ENCODE peak calls at places on chromosomes 1 and 21, in eight cellular contexts. One of them, this sample, is unnamed.

GRCh38 chr1:66380452-66381212 is 153.3 kb upstream of the SGIP1 start:
- DNase-seq in EH: peak
- DNase-seq in psoas muscle: no peak
- DNase-seq in T-helper 2 cell: peak
- DNase-seq in substantia nigra: no peak
- DNase-seq in adrenal gland: no peak
- DNase-seq in fibroblast of pulmonary artery: no peak
- DNase-seq in AML-193: no peak
- DNase-seq in this sample: no peak

GRCh38 chr1:218823291-218823900 is 350.3 kb upstream of the LYPLAL1 start:
- DNase-seq in psoas muscle: no peak
- DNase-seq in AML-193: no peak
- DNase-seq in EH: peak
- DNase-seq in T-helper 2 cell: no peak
- DNase-seq in substantia nigra: no peak
- DNase-seq in fibroblast of pulmonary artery: peak
- DNase-seq in adrenal gland: no peak
- DNase-seq in this sample: no peak

GRCh38 chr1:112674986-112675727 is 698 bp downstream of the MOV10 start:
- DNase-seq in EH: peak
- DNase-seq in fibroblast of pulmonary artery: peak
- DNase-seq in AML-193: no peak
- DNase-seq in adrenal gland: peak
- DNase-seq in psoas muscle: peak
- DNase-seq in T-helper 2 cell: peak
- DNase-seq in substantia nigra: peak
- DNase-seq in this sample: peak

GRCh38 chr1:233665575-233666270 is 51.8 kb downstream of the KCNK1 start:
- DNase-seq in psoas muscle: no peak
- DNase-seq in substantia nigra: no peak
- DNase-seq in EH: no peak
- DNase-seq in adrenal gland: no peak
- DNase-seq in AML-193: no peak
- DNase-seq in T-helper 2 cell: no peak
- DNase-seq in fibroblast of pulmonary artery: no peak
- DNase-seq in this sample: no peak

GRCh38 chr1:60281360-60281932 is 207.9 kb upstream of the C1orf87 start:
- DNase-seq in fibroblast of pulmonary artery: peak
- DNase-seq in psoas muscle: peak
- DNase-seq in adrenal gland: peak
- DNase-seq in AML-193: peak
- DNase-seq in EH: peak
- DNase-seq in T-helper 2 cell: peak
- DNase-seq in substantia nigra: peak
- DNase-seq in this sample: no peak

GRCh38 chr21:26888931-26889330 is 43.7 kb upstream of the ADAMTS1 start:
- DNase-seq in AML-193: no peak
- DNase-seq in substantia nigra: no peak
- DNase-seq in EH: no peak
- DNase-seq in T-helper 2 cell: no peak
- DNase-seq in fibroblast of pulmonary artery: no peak
- DNase-seq in psoas muscle: no peak
- DNase-seq in adrenal gland: no peak
- DNase-seq in this sample: no peak

GRCh38 chr1:183416850-183417690 is 1.1 kb downstream of the NMNAT2 start:
- DNase-seq in EH: peak
- DNase-seq in AML-193: no peak
- DNase-seq in fibroblast of pulmonary artery: peak
- DNase-seq in substantia nigra: peak
- DNase-seq in adrenal gland: peak
- DNase-seq in psoas muscle: peak
- DNase-seq in T-helper 2 cell: peak
- DNase-seq in this sample: peak

GRCh38 chr1:247007511-247008405 is at the start of gene ZNF695:
- DNase-seq in fibroblast of pulmonary artery: peak
- DNase-seq in EH: peak
- DNase-seq in psoas muscle: peak
- DNase-seq in T-helper 2 cell: peak
- DNase-seq in AML-193: peak
- DNase-seq in substantia nigra: peak
- DNase-seq in adrenal gland: peak
- DNase-seq in this sample: no peak

GRCh38 chr1:31731049-31731565 is 27.3 kb upstream of the COL16A1 start:
- DNase-seq in psoas muscle: no peak
- DNase-seq in T-helper 2 cell: no peak
- DNase-seq in substantia nigra: no peak
- DNase-seq in fibroblast of pulmonary artery: no peak
- DNase-seq in adrenal gland: no peak
- DNase-seq in EH: no peak
- DNase-seq in AML-193: no peak
- DNase-seq in this sample: no peak

GRCh38 chr1:192201303-192201702 is 43.0 kb downstream of the RGS18 start:
- DNase-seq in fibroblast of pulmonary artery: no peak
- DNase-seq in adrenal gland: no peak
- DNase-seq in EH: no peak
- DNase-seq in AML-193: no peak
- DNase-seq in T-helper 2 cell: no peak
- DNase-seq in psoas muscle: no peak
- DNase-seq in substantia nigra: no peak
- DNase-seq in this sample: no peak

GRCh38 chr1:78231477-78231876 is 185.7 kb downstream of the GIPC2 start:
- DNase-seq in AML-193: no peak
- DNase-seq in adrenal gland: no peak
- DNase-seq in EH: no peak
- DNase-seq in psoas muscle: no peak
- DNase-seq in substantia nigra: no peak
- DNase-seq in fibroblast of pulmonary artery: no peak
- DNase-seq in T-helper 2 cell: no peak
- DNase-seq in this sample: no peak

GRCh38 chr1:109739738-109740614 is 862 bp downstream of the GSTM3 start:
- DNase-seq in psoas muscle: peak
- DNase-seq in fibroblast of pulmonary artery: peak
- DNase-seq in AML-193: no peak
- DNase-seq in substantia nigra: peak
- DNase-seq in EH: peak
- DNase-seq in T-helper 2 cell: peak
- DNase-seq in adrenal gland: peak
- DNase-seq in this sample: peak

GRCh38 chr1:41802532-41803501 is 115.9 kb downstream of the HIVEP3 start:
- DNase-seq in fibroblast of pulmonary artery: no peak
- DNase-seq in AML-193: peak
- DNase-seq in EH: peak
- DNase-seq in substantia nigra: peak
- DNase-seq in psoas muscle: peak
- DNase-seq in T-helper 2 cell: peak
- DNase-seq in adrenal gland: peak
- DNase-seq in this sample: no peak

GRCh38 chr1:178371999-178372398 is 124.8 kb downstream of the CLEC20A start:
- DNase-seq in AML-193: no peak
- DNase-seq in T-helper 2 cell: no peak
- DNase-seq in substantia nigra: no peak
- DNase-seq in psoas muscle: no peak
- DNase-seq in fibroblast of pulmonary artery: no peak
- DNase-seq in EH: no peak
- DNase-seq in adrenal gland: peak
- DNase-seq in this sample: no peak

GRCh38 chr1:184289825-184290550 is 96.8 kb upstream of the C1orf21 start:
- DNase-seq in substantia nigra: no peak
- DNase-seq in adrenal gland: no peak
- DNase-seq in psoas muscle: no peak
- DNase-seq in T-helper 2 cell: peak
- DNase-seq in fibroblast of pulmonary artery: no peak
- DNase-seq in EH: no peak
- DNase-seq in AML-193: no peak
- DNase-seq in this sample: no peak

GRCh38 chr1:6795203-6795602 is 9.9 kb downstream of the CAMTA1 start:
- DNase-seq in AML-193: no peak
- DNase-seq in EH: no peak
- DNase-seq in adrenal gland: no peak
- DNase-seq in T-helper 2 cell: no peak
- DNase-seq in fibroblast of pulmonary artery: no peak
- DNase-seq in substantia nigra: no peak
- DNase-seq in psoas muscle: no peak
- DNase-seq in this sample: no peak

GRCh38 chr1:6743189-6744101 is 41.8 kb upstream of the CAMTA1 start:
- DNase-seq in fibroblast of pulmonary artery: peak
- DNase-seq in T-helper 2 cell: peak
- DNase-seq in substantia nigra: no peak
- DNase-seq in psoas muscle: peak
- DNase-seq in EH: peak
- DNase-seq in adrenal gland: peak
- DNase-seq in AML-193: peak
- DNase-seq in this sample: no peak

GRCh38 chr1:213693864-213694263 is 293.9 kb upstream of the PROX1 start:
- DNase-seq in substantia nigra: no peak
- DNase-seq in AML-193: no peak
- DNase-seq in fibroblast of pulmonary artery: no peak
- DNase-seq in T-helper 2 cell: no peak
- DNase-seq in psoas muscle: no peak
- DNase-seq in EH: no peak
- DNase-seq in adrenal gland: no peak
- DNase-seq in this sample: no peak

GRCh38 chr21:17472167-17472566 is 40.7 kb upstream of the CXADR start:
- DNase-seq in psoas muscle: no peak
- DNase-seq in AML-193: no peak
- DNase-seq in T-helper 2 cell: no peak
- DNase-seq in fibroblast of pulmonary artery: no peak
- DNase-seq in adrenal gland: no peak
- DNase-seq in substantia nigra: no peak
- DNase-seq in EH: no peak
- DNase-seq in this sample: no peak

GRCh38 chr1:209241481-209241880 is 342.0 kb upstream of the CAMK1G start:
- DNase-seq in EH: peak
- DNase-seq in substantia nigra: no peak
- DNase-seq in T-helper 2 cell: no peak
- DNase-seq in AML-193: no peak
- DNase-seq in adrenal gland: no peak
- DNase-seq in fibroblast of pulmonary artery: peak
- DNase-seq in psoas muscle: no peak
- DNase-seq in this sample: no peak

GRCh38 chr1:228836427-228836826 is 101.1 kb downstream of the RHOU start:
- DNase-seq in EH: no peak
- DNase-seq in T-helper 2 cell: no peak
- DNase-seq in substantia nigra: peak
- DNase-seq in AML-193: no peak
- DNase-seq in adrenal gland: no peak
- DNase-seq in psoas muscle: no peak
- DNase-seq in fibroblast of pulmonary artery: no peak
- DNase-seq in this sample: no peak

GRCh38 chr1:31562707-31563360 is 13.5 kb upstream of the TINAGL1 start:
- DNase-seq in AML-193: no peak
- DNase-seq in substantia nigra: no peak
- DNase-seq in fibroblast of pulmonary artery: no peak
- DNase-seq in adrenal gland: no peak
- DNase-seq in psoas muscle: no peak
- DNase-seq in EH: peak
- DNase-seq in T-helper 2 cell: no peak
- DNase-seq in this sample: no peak

GRCh38 chr1:7042322-7043231 is 257.3 kb downstream of the CAMTA1 start:
- DNase-seq in EH: peak
- DNase-seq in T-helper 2 cell: peak
- DNase-seq in adrenal gland: no peak
- DNase-seq in psoas muscle: no peak
- DNase-seq in substantia nigra: no peak
- DNase-seq in AML-193: peak
- DNase-seq in fibroblast of pulmonary artery: peak
- DNase-seq in this sample: no peak

GRCh38 chr1:31038360-31038759 is 27.2 kb downstream of the PUM1 start:
- DNase-seq in substantia nigra: no peak
- DNase-seq in EH: peak
- DNase-seq in adrenal gland: no peak
- DNase-seq in fibroblast of pulmonary artery: peak
- DNase-seq in AML-193: no peak
- DNase-seq in psoas muscle: no peak
- DNase-seq in T-helper 2 cell: no peak
- DNase-seq in this sample: no peak

GRCh38 chr1:229227298-229227919 is 43.5 kb upstream of the RAB4A start:
- DNase-seq in fibroblast of pulmonary artery: peak
- DNase-seq in adrenal gland: peak
- DNase-seq in substantia nigra: peak
- DNase-seq in T-helper 2 cell: peak
- DNase-seq in AML-193: peak
- DNase-seq in psoas muscle: peak
- DNase-seq in EH: peak
- DNase-seq in this sample: peak

GRCh38 chr1:89566761-89567174 is 42.1 kb downstream of the LRRC8B start:
- DNase-seq in AML-193: no peak
- DNase-seq in adrenal gland: peak
- DNase-seq in psoas muscle: peak
- DNase-seq in EH: no peak
- DNase-seq in substantia nigra: peak
- DNase-seq in T-helper 2 cell: no peak
- DNase-seq in fibroblast of pulmonary artery: peak
- DNase-seq in this sample: no peak

GRCh38 chr1:1889847-1890505 is 911 bp downstream of the GNB1 start:
- DNase-seq in AML-193: peak
- DNase-seq in EH: peak
- DNase-seq in psoas muscle: peak
- DNase-seq in adrenal gland: peak
- DNase-seq in substantia nigra: peak
- DNase-seq in fibroblast of pulmonary artery: peak
- DNase-seq in T-helper 2 cell: peak
- DNase-seq in this sample: peak

GRCh38 chr1:25462732-25463131 is 32.0 kb downstream of the MACO1 start:
- DNase-seq in psoas muscle: no peak
- DNase-seq in EH: no peak
- DNase-seq in fibroblast of pulmonary artery: peak
- DNase-seq in substantia nigra: no peak
- DNase-seq in AML-193: no peak
- DNase-seq in T-helper 2 cell: no peak
- DNase-seq in adrenal gland: no peak
- DNase-seq in this sample: no peak

GRCh38 chr1:111948209-111949131 is 41.0 kb downstream of the KCND3 start:
- DNase-seq in T-helper 2 cell: peak
- DNase-seq in fibroblast of pulmonary artery: no peak
- DNase-seq in EH: peak
- DNase-seq in psoas muscle: peak
- DNase-seq in AML-193: no peak
- DNase-seq in substantia nigra: peak
- DNase-seq in adrenal gland: peak
- DNase-seq in this sample: no peak

GRCh38 chr1:156943756-156944155 is 23.3 kb downstream of the LRRC71 start:
- DNase-seq in AML-193: no peak
- DNase-seq in fibroblast of pulmonary artery: no peak
- DNase-seq in psoas muscle: no peak
- DNase-seq in substantia nigra: no peak
- DNase-seq in adrenal gland: peak
- DNase-seq in T-helper 2 cell: no peak
- DNase-seq in EH: no peak
- DNase-seq in this sample: no peak

GRCh38 chr1:36408479-36408878 is 10.8 kb upstream of the LSM10 start:
- DNase-seq in T-helper 2 cell: no peak
- DNase-seq in adrenal gland: peak
- DNase-seq in AML-193: no peak
- DNase-seq in substantia nigra: no peak
- DNase-seq in psoas muscle: no peak
- DNase-seq in EH: peak
- DNase-seq in fibroblast of pulmonary artery: peak
- DNase-seq in this sample: no peak

GRCh38 chr1:206526064-206526911 is 19.0 kb downstream of the RASSF5 start:
- DNase-seq in T-helper 2 cell: no peak
- DNase-seq in psoas muscle: no peak
- DNase-seq in substantia nigra: no peak
- DNase-seq in EH: no peak
- DNase-seq in adrenal gland: no peak
- DNase-seq in AML-193: no peak
- DNase-seq in fibroblast of pulmonary artery: no peak
- DNase-seq in this sample: no peak

This sample was measured in activated T-helper 1 cell treated with Interleukin-2 at 50 U/mL for 16 hours.